ENCODE peak calls at places on chromosomes 6 and 20, in four cellular contexts. One of them, this sample, is unnamed.
A peak's percentile ranks its signal among the peaks of the same experiment; 100 is the strongest.

GRCh38 chr6:141752677-141753076 is 380.0 kb upstream of the GJE1 start:
- DNase-seq in PC-3: no peak
- DNase-seq in prostate gland: no peak
- DNase-seq in neural progenitor cell: no peak
- DNase-seq in this sample: no peak

GRCh38 chr6:84618046-84618752 is 146.2 kb downstream of the TBX18 start:
- DNase-seq in PC-3: peak; percentile 81
- DNase-seq in neural progenitor cell: no peak
- DNase-seq in prostate gland: no peak
- DNase-seq in this sample: no peak

GRCh38 chr6:157075549-157076426 is 247.5 kb downstream of the TMEM242 start:
- DNase-seq in PC-3: peak; percentile 45
- DNase-seq in neural progenitor cell: no peak
- DNase-seq in prostate gland: no peak
- DNase-seq in this sample: no peak

GRCh38 chr6:18019539-18020534 is 32.4 kb upstream of the KIF13A start:
- DNase-seq in neural progenitor cell: no peak
- DNase-seq in PC-3: no peak
- DNase-seq in prostate gland: no peak
- DNase-seq in this sample: no peak

GRCh38 chr6:129233458-129234134 is 350.7 kb downstream of the LAMA2 start:
- DNase-seq in neural progenitor cell: no peak
- DNase-seq in prostate gland: no peak
- DNase-seq in PC-3: no peak
- DNase-seq in this sample: no peak

GRCh38 chr6:25919657-25920056 is 10.8 kb downstream of the SLC17A2 start:
- DNase-seq in prostate gland: no peak
- DNase-seq in PC-3: no peak
- DNase-seq in neural progenitor cell: no peak
- DNase-seq in this sample: no peak

GRCh38 chr6:26447257-26447656 is 7.0 kb downstream of the BTN3A3 start:
- DNase-seq in neural progenitor cell: no peak
- DNase-seq in prostate gland: no peak
- DNase-seq in PC-3: no peak
- DNase-seq in this sample: no peak

GRCh38 chr20:22402990-22403859 is 181.1 kb downstream of the FOXA2 start:
- DNase-seq in neural progenitor cell: peak; percentile 68
- DNase-seq in prostate gland: no peak
- DNase-seq in PC-3: peak; percentile 84
- DNase-seq in this sample: no peak

GRCh38 chr6:111477481-111477938 is 5.5 kb downstream of the REV3L start:
- DNase-seq in neural progenitor cell: no peak
- DNase-seq in prostate gland: no peak
- DNase-seq in PC-3: no peak
- DNase-seq in this sample: no peak

GRCh38 chr20:54468082-54468481 is 7.3 kb upstream of the DOK5 start:
- DNase-seq in neural progenitor cell: no peak
- DNase-seq in prostate gland: no peak
- DNase-seq in PC-3: no peak
- DNase-seq in this sample: no peak

GRCh38 chr6:38271081-38271480 is 368.6 kb downstream of the BTBD9 start:
- DNase-seq in neural progenitor cell: no peak
- DNase-seq in PC-3: no peak
- DNase-seq in prostate gland: no peak
- DNase-seq in this sample: no peak

GRCh38 chr6:150537481-150537880 is 62.2 kb upstream of the PLEKHG1 start:
- DNase-seq in PC-3: no peak
- DNase-seq in neural progenitor cell: no peak
- DNase-seq in prostate gland: no peak
- DNase-seq in this sample: no peak

GRCh38 chr6:487956-488355 is 96.4 kb downstream of the IRF4 start:
- DNase-seq in PC-3: no peak
- DNase-seq in neural progenitor cell: no peak
- DNase-seq in prostate gland: no peak
- DNase-seq in this sample: no peak

GRCh38 chr6:15990179-15990578 is 138.7 kb upstream of the MYLIP start:
- DNase-seq in neural progenitor cell: no peak
- DNase-seq in PC-3: no peak
- DNase-seq in prostate gland: no peak
- DNase-seq in this sample: no peak

GRCh38 chr6:50093116-50093937 is 43.6 kb upstream of the DEFB112 start:
- DNase-seq in PC-3: no peak
- DNase-seq in prostate gland: no peak
- DNase-seq in neural progenitor cell: no peak
- DNase-seq in this sample: no peak

GRCh38 chr6:50091641-50092040 is 41.9 kb upstream of the DEFB112 start:
- DNase-seq in neural progenitor cell: no peak
- DNase-seq in PC-3: peak; percentile 77
- DNase-seq in prostate gland: no peak
- DNase-seq in this sample: no peak

DNA sequence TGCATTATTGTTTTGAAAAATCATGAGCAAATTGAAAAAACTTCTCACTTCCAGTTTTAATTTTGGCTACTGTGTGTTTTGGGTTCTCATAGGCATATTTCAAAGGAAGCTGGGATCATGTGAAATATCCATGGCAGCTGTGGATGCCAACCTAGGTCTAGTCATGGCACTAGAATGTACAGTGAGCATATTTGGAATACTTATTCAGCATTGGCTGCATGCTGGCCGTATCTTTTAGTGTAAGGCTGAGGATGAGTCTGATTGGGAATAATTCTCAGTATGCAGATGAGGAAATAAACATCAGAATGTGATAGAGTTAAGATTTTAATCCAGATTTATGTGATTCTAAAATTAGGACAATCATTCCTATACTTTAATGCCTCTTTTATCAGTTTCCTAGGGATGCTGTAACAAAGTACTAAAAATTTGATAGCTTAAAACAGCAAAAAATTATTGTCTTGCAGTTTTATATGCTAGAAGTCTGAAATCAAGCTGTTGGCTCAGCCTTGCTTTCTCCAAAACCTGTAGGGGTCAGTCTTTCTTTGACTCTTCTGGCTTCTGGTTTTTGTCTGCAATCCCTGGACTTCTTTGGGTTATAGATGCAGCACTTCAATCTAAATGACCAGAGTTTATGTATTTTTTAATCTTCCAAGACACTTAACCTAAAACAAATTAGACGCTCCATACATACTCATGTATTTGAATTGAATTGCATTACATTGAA is 37.7 kb upstream of the DEFB112 start:
- DNase-seq in PC-3: peak; percentile 61
- DNase-seq in prostate gland: no peak
- DNase-seq in neural progenitor cell: peak; percentile 15
- DNase-seq in this sample: no peak
- TF ChIP-seq CTCF in PC-3: no peak
- TF ChIP-seq CTCF in prostate gland: no peak
- TF ChIP-seq CTCF in neural progenitor cell: peak; percentile 35
- TF ChIP-seq CTCF in this sample: no peak

DNA sequence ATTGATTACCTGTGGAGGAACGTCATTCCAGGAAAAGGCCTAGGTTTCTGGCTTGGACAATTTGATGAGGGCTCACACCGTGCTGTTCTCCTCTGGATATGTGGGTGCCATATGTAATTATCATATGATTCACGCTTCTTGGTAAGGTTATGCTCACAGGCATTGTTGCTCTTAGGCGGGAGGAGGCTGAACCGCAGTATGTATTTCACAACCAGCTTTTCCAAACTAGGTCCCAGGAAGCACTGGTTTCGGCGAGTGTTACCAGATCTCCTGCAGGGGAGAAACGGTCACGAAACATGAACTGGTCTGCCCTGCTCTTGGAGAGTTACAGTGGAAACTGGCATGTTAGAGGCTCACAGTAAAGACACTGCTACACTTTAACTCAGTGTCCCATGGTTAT is 793 bp upstream of the FAM50B start:
- DNase-seq in PC-3: no peak
- DNase-seq in neural progenitor cell: no peak
- DNase-seq in prostate gland: no peak
- DNase-seq in this sample: no peak
- H3K4me3 ChIP-seq in PC-3: peak overlapping the region; percentile 61
- H3K4me3 ChIP-seq in neural progenitor cell: peak overlapping the region; percentile 47
- H3K4me3 ChIP-seq in prostate gland: no peak overlapping the region
- H3K4me3 ChIP-seq in this sample: peak overlapping the region; percentile 71

DNA sequence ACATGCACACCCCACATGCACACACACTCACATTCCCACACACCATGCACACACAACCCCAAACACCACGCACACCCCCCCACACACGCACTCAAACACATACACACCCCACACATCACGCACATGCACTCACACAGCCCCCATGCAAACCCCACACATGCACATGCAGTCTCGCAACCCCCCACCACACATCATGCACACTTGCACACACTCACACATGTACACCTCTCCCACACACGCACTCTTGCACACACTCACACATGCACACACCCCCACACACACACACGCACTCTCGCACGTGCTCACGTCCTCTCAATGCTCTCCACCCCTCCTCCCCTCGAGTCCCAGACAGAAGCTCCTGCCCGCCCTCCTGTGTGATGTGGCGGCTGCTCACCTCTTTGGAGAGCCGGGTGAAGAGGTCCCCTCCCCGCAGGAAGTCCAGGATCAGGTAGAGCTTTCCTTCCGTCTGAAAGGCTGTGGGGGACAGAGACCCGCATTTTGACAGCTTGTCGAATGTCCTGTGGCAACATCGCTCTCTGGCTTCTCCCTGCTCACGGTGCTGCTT is 78.6 kb downstream of the RAMACL start:
- DNase-seq in prostate gland: no peak
- DNase-seq in PC-3: no peak
- DNase-seq in neural progenitor cell: no peak
- DNase-seq in this sample: no peak
- H3K36me3 ChIP-seq in prostate gland: no peaks in the 10 kb centered on the region
- H3K36me3 ChIP-seq in PC-3: no peaks in the 10 kb centered on the region
- H3K36me3 ChIP-seq in neural progenitor cell: no peaks in the 10 kb centered on the region
- H3K36me3 ChIP-seq in this sample: peaks cover 3% of the 10 kb centered on the region

DNA sequence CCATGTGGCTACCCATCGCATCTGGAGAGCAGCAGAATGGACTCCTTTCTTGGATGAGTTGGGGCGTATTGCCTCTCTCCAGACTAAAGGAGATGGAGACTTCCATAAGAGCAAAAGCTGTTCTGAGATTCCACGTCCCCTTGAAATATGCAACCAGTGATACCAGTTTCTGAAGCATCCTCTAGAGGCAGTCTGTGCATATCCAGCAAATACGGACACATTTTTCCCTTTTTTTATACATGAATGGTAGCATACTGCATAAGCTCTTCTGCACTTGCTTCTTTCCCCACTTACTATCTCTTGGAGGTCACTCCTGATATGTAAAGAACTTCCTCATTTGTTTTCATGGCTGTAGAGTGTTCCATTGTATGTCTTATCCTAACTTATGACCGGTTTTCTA is 34.6 kb downstream of the TAF8 start:
- DNase-seq in prostate gland: no peak
- DNase-seq in neural progenitor cell: no peak
- DNase-seq in PC-3: peak; percentile 33
- DNase-seq in this sample: no peak
- TF ChIP-seq CTCF in prostate gland: no peak
- TF ChIP-seq CTCF in neural progenitor cell: no peak
- TF ChIP-seq CTCF in PC-3: peak; percentile 47
- TF ChIP-seq CTCF in this sample: no peak

GRCh38 chr6:14110001-14110818 is 7.4 kb upstream of the CD83 start:
- DNase-seq in prostate gland: no peak
- DNase-seq in neural progenitor cell: no peak
- DNase-seq in PC-3: no peak
- DNase-seq in this sample: no peak

GRCh38 chr6:14107000-14107399 is 10.6 kb upstream of the CD83 start:
- DNase-seq in prostate gland: no peak
- DNase-seq in neural progenitor cell: no peak
- DNase-seq in PC-3: no peak
- DNase-seq in this sample: no peak

GRCh38 chr6:14105547-14105946 is 12.0 kb upstream of the CD83 start:
- DNase-seq in PC-3: no peak
- DNase-seq in prostate gland: no peak
- DNase-seq in neural progenitor cell: no peak
- DNase-seq in this sample: no peak

GRCh38 chr6:14109411-14109826 is 8.2 kb upstream of the CD83 start:
- DNase-seq in PC-3: no peak
- DNase-seq in neural progenitor cell: no peak
- DNase-seq in prostate gland: no peak
- DNase-seq in this sample: no peak

DNA sequence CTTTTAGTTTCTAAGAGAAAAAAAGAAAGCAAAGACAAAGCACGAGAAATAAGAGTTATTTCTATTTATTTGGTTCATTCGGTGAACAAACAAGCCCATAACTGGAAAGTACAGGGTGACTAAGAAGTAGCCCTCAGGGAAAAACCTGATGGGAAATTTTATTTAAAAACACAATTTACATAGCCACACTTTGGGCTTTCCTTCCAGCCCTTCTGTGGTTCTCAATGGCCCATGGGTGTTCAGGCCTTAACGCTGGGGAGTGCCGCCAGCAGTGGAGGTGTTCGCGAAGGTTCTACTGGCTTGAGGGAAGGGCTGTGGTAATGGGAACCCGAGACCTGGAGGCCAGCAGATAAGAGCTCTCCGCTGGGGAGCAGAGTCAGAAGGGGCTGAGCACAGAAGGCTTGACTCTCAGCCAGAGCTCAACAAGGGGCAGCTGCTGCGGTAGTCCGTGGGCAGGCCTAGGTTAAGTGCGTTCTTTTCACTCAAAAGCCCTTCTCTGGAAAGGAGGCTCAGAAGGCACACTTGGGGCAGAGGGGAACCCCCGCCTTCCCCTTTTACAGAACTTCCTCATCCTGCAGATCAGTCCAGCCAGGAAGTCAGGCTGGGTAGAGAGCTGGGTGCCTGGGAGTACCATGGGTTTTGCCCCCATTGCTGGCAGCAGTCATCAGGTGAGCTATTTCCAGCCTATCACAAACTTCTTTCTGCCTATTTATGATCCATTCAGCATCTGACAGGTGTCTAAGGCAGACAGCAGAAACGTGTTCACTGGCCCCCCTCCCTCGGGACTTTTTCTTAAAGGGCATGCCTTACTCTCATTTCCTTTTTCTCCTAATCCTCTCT is 8.8 kb upstream of the CD83 start:
- DNase-seq in prostate gland: no peak
- DNase-seq in neural progenitor cell: no peak
- DNase-seq in PC-3: no peak
- DNase-seq in this sample: no peak
- H3K4me3 ChIP-seq in prostate gland: no peak overlapping the region
- H3K4me3 ChIP-seq in neural progenitor cell: no peak overlapping the region
- H3K4me3 ChIP-seq in PC-3: no peak overlapping the region
- H3K4me3 ChIP-seq in this sample: no peak overlapping the region

This sample was measured in thoracic aorta.